ENCODE peak calls at places on chromosomes 7 and 10, in five cellular contexts. One of them, this sample, is unnamed.

GRCh38 chr10:4271193-4271592 is 486.2 kb upstream of the KLF6 start:
- DNase-seq in cardiac fibroblast: no peak
- DNase-seq in astrocyte: no peak
- DNase-seq in thoracic aorta: no peak
- DNase-seq in testis: no peak
- DNase-seq in this sample: no peak

GRCh38 chr10:69459893-69460575 is 8.8 kb downstream of the TSPAN15 start:
- DNase-seq in cardiac fibroblast: no peak
- DNase-seq in astrocyte: no peak
- DNase-seq in thoracic aorta: no peak
- DNase-seq in testis: no peak
- DNase-seq in this sample: no peak

GRCh38 chr7:39086638-39087360 is 109.1 kb downstream of the POU6F2 start:
- DNase-seq in cardiac fibroblast: no peak
- DNase-seq in astrocyte: no peak
- DNase-seq in thoracic aorta: no peak
- DNase-seq in testis: no peak
- DNase-seq in this sample: no peak

GRCh38 chr10:2620827-2621521 is 446.4 kb upstream of the PFKP start:
- DNase-seq in cardiac fibroblast: no peak
- DNase-seq in astrocyte: no peak
- DNase-seq in thoracic aorta: no peak
- DNase-seq in testis: no peak
- DNase-seq in this sample: no peak

GRCh38 chr10:67696029-67696428 is at the start of gene CTNNA3:
- DNase-seq in cardiac fibroblast: no peak
- DNase-seq in astrocyte: no peak
- DNase-seq in thoracic aorta: no peak
- DNase-seq in testis: no peak
- DNase-seq in this sample: no peak

GRCh38 chr7:29639386-29639785 is 75.8 kb downstream of the PRR15 start:
- DNase-seq in cardiac fibroblast: no peak
- DNase-seq in astrocyte: no peak
- DNase-seq in thoracic aorta: no peak
- DNase-seq in testis: no peak
- DNase-seq in this sample: no peak

GRCh38 chr10:112332022-112332421 is 41.9 kb upstream of the ACSL5 start:
- DNase-seq in cardiac fibroblast: no peak
- DNase-seq in astrocyte: no peak
- DNase-seq in thoracic aorta: no peak
- DNase-seq in testis: no peak
- DNase-seq in this sample: no peak

GRCh38 chr10:90842710-90843109 is 15.1 kb downstream of the HTR7 start:
- DNase-seq in cardiac fibroblast: peak
- DNase-seq in astrocyte: no peak
- DNase-seq in thoracic aorta: no peak
- DNase-seq in testis: no peak
- DNase-seq in this sample: peak

GRCh38 chr7:79984210-79984609 is 150.4 kb upstream of the GNAI1 start:
- DNase-seq in cardiac fibroblast: peak
- DNase-seq in astrocyte: peak
- DNase-seq in thoracic aorta: no peak
- DNase-seq in testis: no peak
- DNase-seq in this sample: peak

GRCh38 chr7:322708-323111 is 32.7 kb downstream of the FOXL3 start:
- DNase-seq in cardiac fibroblast: no peak
- DNase-seq in astrocyte: no peak
- DNase-seq in thoracic aorta: no peak
- DNase-seq in testis: no peak
- DNase-seq in this sample: no peak

GRCh38 chr7:155587486-155587885 is 41.1 kb upstream of the CNPY1 start:
- DNase-seq in cardiac fibroblast: no peak
- DNase-seq in astrocyte: no peak
- DNase-seq in thoracic aorta: no peak
- DNase-seq in testis: no peak
- DNase-seq in this sample: no peak

GRCh38 chr7:117875566-117875965 is 2.3 kb upstream of the CTTNBP2 start:
- DNase-seq in cardiac fibroblast: no peak
- DNase-seq in astrocyte: no peak
- DNase-seq in thoracic aorta: no peak
- DNase-seq in testis: no peak
- DNase-seq in this sample: no peak

GRCh38 chr7:140358024-140358770 is 40.1 kb downstream of the SLC37A3 start:
- DNase-seq in cardiac fibroblast: no peak
- DNase-seq in astrocyte: no peak
- DNase-seq in thoracic aorta: no peak
- DNase-seq in testis: no peak
- DNase-seq in this sample: no peak

GRCh38 chr10:17644485-17644964 is 574 bp downstream of the STAM start:
- DNase-seq in cardiac fibroblast: peak
- DNase-seq in astrocyte: peak
- DNase-seq in thoracic aorta: no peak
- DNase-seq in testis: peak
- DNase-seq in this sample: peak

GRCh38 chr10:34904191-34904590 is 89.1 kb upstream of the PARD3 start:
- DNase-seq in cardiac fibroblast: no peak
- DNase-seq in astrocyte: no peak
- DNase-seq in thoracic aorta: no peak
- DNase-seq in testis: no peak
- DNase-seq in this sample: no peak

GRCh38 chr10:61989995-61990760 is 88.7 kb downstream of the ARID5B start:
- DNase-seq in cardiac fibroblast: no peak
- DNase-seq in astrocyte: no peak
- DNase-seq in thoracic aorta: no peak
- DNase-seq in testis: no peak
- DNase-seq in this sample: no peak

GRCh38 chr10:128156999-128157755 is 31.0 kb upstream of the MKI67 start:
- DNase-seq in cardiac fibroblast: no peak
- DNase-seq in astrocyte: no peak
- DNase-seq in thoracic aorta: no peak
- DNase-seq in testis: no peak
- DNase-seq in this sample: no peak

GRCh38 chr10:70256463-70256862 is 23.2 kb upstream of the PPA1 start:
- DNase-seq in cardiac fibroblast: no peak
- DNase-seq in astrocyte: no peak
- DNase-seq in thoracic aorta: no peak
- DNase-seq in testis: no peak
- DNase-seq in this sample: no peak

GRCh38 chr10:29386347-29386999 is 97.6 kb downstream of the LYZL1 start:
- DNase-seq in cardiac fibroblast: peak
- DNase-seq in astrocyte: peak
- DNase-seq in thoracic aorta: no peak
- DNase-seq in testis: no peak
- DNase-seq in this sample: peak

GRCh38 chr7:39749177-39749576 is 125.8 kb downstream of the RALA start:
- DNase-seq in cardiac fibroblast: peak
- DNase-seq in astrocyte: peak
- DNase-seq in thoracic aorta: no peak
- DNase-seq in testis: no peak
- DNase-seq in this sample: peak

GRCh38 chr10:124450010-124450782 is at the start of gene NKX1-2:
- DNase-seq in cardiac fibroblast: no peak
- DNase-seq in astrocyte: no peak
- DNase-seq in thoracic aorta: no peak
- DNase-seq in testis: peak
- DNase-seq in this sample: no peak

GRCh38 chr10:114626841-114627240 is 31.2 kb downstream of the ABLIM1 start:
- DNase-seq in cardiac fibroblast: no peak
- DNase-seq in astrocyte: peak
- DNase-seq in thoracic aorta: no peak
- DNase-seq in testis: no peak
- DNase-seq in this sample: no peak

GRCh38 chr7:12884856-12885440 is 197.5 kb downstream of the ARL4A start:
- DNase-seq in cardiac fibroblast: peak
- DNase-seq in astrocyte: peak
- DNase-seq in thoracic aorta: no peak
- DNase-seq in testis: no peak
- DNase-seq in this sample: peak

GRCh38 chr10:75653761-75654160 is 222.3 kb downstream of the LRMDA start:
- DNase-seq in cardiac fibroblast: peak
- DNase-seq in astrocyte: no peak
- DNase-seq in thoracic aorta: no peak
- DNase-seq in testis: no peak
- DNase-seq in this sample: no peak

GRCh38 chr7:43954524-43955228 is 28.4 kb downstream of the UBE2D4 start:
- DNase-seq in cardiac fibroblast: peak
- DNase-seq in astrocyte: peak
- DNase-seq in thoracic aorta: no peak
- DNase-seq in testis: peak
- DNase-seq in this sample: peak

GRCh38 chr7:39624202-39624807 is 933 bp downstream of the RALA start:
- DNase-seq in cardiac fibroblast: peak
- DNase-seq in astrocyte: no peak
- DNase-seq in thoracic aorta: no peak
- DNase-seq in testis: peak
- DNase-seq in this sample: peak

GRCh38 chr7:151951672-151952338 is 4.4 kb upstream of the GALNTL5 start:
- DNase-seq in cardiac fibroblast: no peak
- DNase-seq in astrocyte: no peak
- DNase-seq in thoracic aorta: no peak
- DNase-seq in testis: no peak
- DNase-seq in this sample: no peak

GRCh38 chr7:7395785-7396184 is 139.9 kb downstream of the COL28A1 start:
- DNase-seq in cardiac fibroblast: no peak
- DNase-seq in astrocyte: no peak
- DNase-seq in thoracic aorta: no peak
- DNase-seq in testis: no peak
- DNase-seq in this sample: no peak

GRCh38 chr10:72875250-72876055 is 18.1 kb upstream of the OIT3 start:
- DNase-seq in cardiac fibroblast: peak
- DNase-seq in astrocyte: no peak
- DNase-seq in thoracic aorta: no peak
- DNase-seq in testis: no peak
- DNase-seq in this sample: peak
- TF ChIP-seq CTCF in cardiac fibroblast: peak
- TF ChIP-seq CTCF in astrocyte: peak
- TF ChIP-seq CTCF in thoracic aorta: peak
- TF ChIP-seq CTCF in testis: no peak
- TF ChIP-seq CTCF in this sample: peak

GRCh38 chr10:31602541-31603244 is 283.7 kb downstream of the ZEB1 start:
- DNase-seq in cardiac fibroblast: peak
- DNase-seq in astrocyte: peak
- DNase-seq in thoracic aorta: peak
- DNase-seq in testis: peak
- DNase-seq in this sample: peak

GRCh38 chr10:31605426-31605825 is 286.4 kb downstream of the ZEB1 start:
- DNase-seq in cardiac fibroblast: no peak
- DNase-seq in astrocyte: no peak
- DNase-seq in thoracic aorta: no peak
- DNase-seq in testis: no peak
- DNase-seq in this sample: no peak

GRCh38 chr10:31603245-31604087 is 284.4 kb downstream of the ZEB1 start:
- DNase-seq in cardiac fibroblast: peak
- DNase-seq in astrocyte: peak
- DNase-seq in thoracic aorta: peak
- DNase-seq in testis: peak
- DNase-seq in this sample: peak

GRCh38 chr10:31604646-31605170 is 285.7 kb downstream of the ZEB1 start:
- DNase-seq in cardiac fibroblast: no peak
- DNase-seq in astrocyte: no peak
- DNase-seq in thoracic aorta: no peak
- DNase-seq in testis: no peak
- DNase-seq in this sample: no peak

DNA sequence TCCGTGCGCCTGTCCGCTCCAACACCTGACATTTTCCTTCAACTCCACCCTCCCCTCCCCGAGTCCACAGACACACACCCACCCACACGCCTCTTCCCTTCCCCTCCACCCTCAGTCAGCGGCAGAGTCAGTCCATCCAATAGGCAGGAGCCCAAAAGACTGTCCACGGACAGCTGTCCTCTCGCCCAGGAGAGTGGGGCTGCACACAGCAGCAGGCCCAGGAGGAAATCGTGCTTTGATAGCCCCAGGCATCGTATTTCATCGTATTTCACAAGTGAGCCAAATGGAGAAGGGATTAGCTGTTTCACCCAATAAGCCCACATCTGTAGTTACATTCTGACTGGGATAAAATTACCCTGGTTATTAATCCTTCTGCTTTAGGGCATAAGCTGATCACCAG is 285.1 kb downstream of the ZEB1 start:
- DNase-seq in cardiac fibroblast: no peak
- DNase-seq in astrocyte: no peak
- DNase-seq in thoracic aorta: no peak
- DNase-seq in testis: no peak
- DNase-seq in this sample: no peak
- H3K4me3 ChIP-seq in cardiac fibroblast: no peak
- H3K4me3 ChIP-seq in astrocyte: no peak
- H3K4me3 ChIP-seq in thoracic aorta: peak
- H3K4me3 ChIP-seq in testis: peak
- H3K4me3 ChIP-seq in this sample: no peak

GRCh38 chr10:21801609-21802008 is 201.9 kb downstream of the DNAJC1 start:
- DNase-seq in cardiac fibroblast: no peak
- DNase-seq in astrocyte: no peak
- DNase-seq in thoracic aorta: no peak
- DNase-seq in testis: no peak
- DNase-seq in this sample: no peak
- TF ChIP-seq CTCF in cardiac fibroblast: no peak
- TF ChIP-seq CTCF in astrocyte: no peak
- TF ChIP-seq CTCF in thoracic aorta: no peak
- TF ChIP-seq CTCF in testis: no peak
- TF ChIP-seq CTCF in this sample: no peak

GRCh38 chr7:135979674-135980660 is 2.8 kb upstream of the MTPN start:
- DNase-seq in cardiac fibroblast: peak
- DNase-seq in astrocyte: peak
- DNase-seq in thoracic aorta: no peak
- DNase-seq in testis: no peak
- DNase-seq in this sample: peak

GRCh38 chr7:135981958-135982646 is 4.9 kb upstream of the MTPN start:
- DNase-seq in cardiac fibroblast: no peak
- DNase-seq in astrocyte: no peak
- DNase-seq in thoracic aorta: no peak
- DNase-seq in testis: no peak
- DNase-seq in this sample: no peak

GRCh38 chr7:135978624-135979023 is 1.5 kb upstream of the MTPN start:
- DNase-seq in cardiac fibroblast: no peak
- DNase-seq in astrocyte: no peak
- DNase-seq in thoracic aorta: no peak
- DNase-seq in testis: no peak
- DNase-seq in this sample: no peak

GRCh38 chr7:135977742-135978066 is 545 bp upstream of the MTPN start:
- DNase-seq in cardiac fibroblast: no peak
- DNase-seq in astrocyte: no peak
- DNase-seq in thoracic aorta: no peak
- DNase-seq in testis: no peak
- DNase-seq in this sample: no peak

DNA sequence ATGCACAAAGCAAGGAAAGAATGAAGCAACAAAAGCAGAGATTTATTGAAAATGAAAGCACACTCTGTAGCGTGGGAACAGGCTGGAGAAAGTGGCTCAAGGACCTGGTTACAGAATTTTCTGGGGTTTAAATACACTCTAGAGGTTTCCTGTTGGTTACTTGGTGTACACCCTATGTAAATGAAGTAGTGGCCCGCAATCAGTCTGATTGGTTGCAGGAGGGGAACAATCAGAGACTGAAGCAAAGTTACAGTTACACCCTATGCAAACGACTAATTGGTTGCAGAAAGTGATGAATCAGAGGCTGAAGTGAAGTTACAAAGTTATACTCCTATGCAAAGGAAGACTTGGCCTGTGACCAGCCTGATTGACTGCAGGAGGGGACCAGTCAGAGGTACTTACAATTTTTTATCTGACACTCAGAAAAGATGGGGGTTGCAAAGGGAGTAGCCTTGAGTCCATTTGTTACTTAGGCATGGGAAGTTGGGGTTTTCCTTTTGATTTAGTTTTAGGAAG is 3.6 kb upstream of the MTPN start:
- DNase-seq in cardiac fibroblast: peak
- DNase-seq in astrocyte: peak
- DNase-seq in thoracic aorta: no peak
- DNase-seq in testis: peak
- DNase-seq in this sample: peak
- H3K4me3 ChIP-seq in cardiac fibroblast: peak
- H3K4me3 ChIP-seq in astrocyte: peak
- H3K4me3 ChIP-seq in thoracic aorta: peak
- H3K4me3 ChIP-seq in testis: no peak
- H3K4me3 ChIP-seq in this sample: peak